ENCODE peak calls at places on chromosomes 11 and 22, in eight cellular contexts. P, Z, K, S, X, I, E and N are unnamed samples.

GRCh38 chr22:44307509-44308169 is 5.1 kb downstream of the SHISAL1 start:
- DNase-seq in X (no peak), K (no peak), E (no peak), Z (no peak), P (no peak), I (no peak), S (no peak), N (no peak)

GRCh38 chr11:77654770-77655434 is 17.3 kb upstream of the CLNS1A start:
- DNase-seq in Z (no peak), I (no peak), E (no peak), X (no peak), P (no peak), S (no peak), K (no peak), N (no peak)

GRCh38 chr11:77868744-77869143 is 47.8 kb downstream of the AAMDC start:
- DNase-seq in X (no peak), I (no peak), E (no peak), Z (no peak), S (no peak), K (no peak), P (no peak), N (no peak)

GRCh38 chr11:68764746-68765145 is 13.4 kb upstream of the TESMIN start:
- DNase-seq in I (no peak), P (no peak), K (no peak), Z (no peak), X (no peak), S (no peak), E (no peak), N (no peak)

GRCh38 chr11:132595711-132596111 is 936.6 kb downstream of the OPCML start:
- DNase-seq in E (no peak), P (no peak), K (no peak), I (no peak), S (no peak), Z (no peak), X (peak), N (no peak)

GRCh38 chr11:92109476-92109875 is 115.1 kb upstream of the FAT3 start:
- DNase-seq in X (no peak), E (no peak), Z (no peak), S (no peak), P (no peak), K (no peak), I (no peak), N (no peak)

GRCh38 chr22:44871782-44872181 is 119.4 kb downstream of the ARHGAP8 start:
- DNase-seq in K (no peak), S (no peak), I (no peak), P (no peak), X (no peak), Z (no peak), E (no peak), N (no peak)

GRCh38 chr11:12174145-12175143 is 64.1 kb downstream of the MICAL2 start:
- DNase-seq in P (no peak), X (peak), E (no peak), K (no peak), I (no peak), Z (no peak), S (no peak), N (no peak)

GRCh38 chr11:117229931-117230285 is 2.0 kb downstream of the PCSK7 start:
- DNase-seq in Z (no peak), S (no peak), E (no peak), P (no peak), I (no peak), X (no peak), K (no peak), N (no peak)
- H3K4me3 ChIP-seq in Z (no peak), S (no peak), E (no peak), P (no peak), I (peak), X (no peak), K (no peak), N (no peak)

GRCh38 chr11:79227732-79228416 is 213.0 kb downstream of the TENM4 start:
- DNase-seq in K (no peak), X (no peak), Z (no peak), I (no peak), P (no peak), S (no peak), E (no peak), N (no peak)
- TF ChIP-seq CTCF in K (no peak), X (peak), Z (peak), I (no peak), P (no peak), S (no peak), E (no peak), N (no peak)

DNA sequence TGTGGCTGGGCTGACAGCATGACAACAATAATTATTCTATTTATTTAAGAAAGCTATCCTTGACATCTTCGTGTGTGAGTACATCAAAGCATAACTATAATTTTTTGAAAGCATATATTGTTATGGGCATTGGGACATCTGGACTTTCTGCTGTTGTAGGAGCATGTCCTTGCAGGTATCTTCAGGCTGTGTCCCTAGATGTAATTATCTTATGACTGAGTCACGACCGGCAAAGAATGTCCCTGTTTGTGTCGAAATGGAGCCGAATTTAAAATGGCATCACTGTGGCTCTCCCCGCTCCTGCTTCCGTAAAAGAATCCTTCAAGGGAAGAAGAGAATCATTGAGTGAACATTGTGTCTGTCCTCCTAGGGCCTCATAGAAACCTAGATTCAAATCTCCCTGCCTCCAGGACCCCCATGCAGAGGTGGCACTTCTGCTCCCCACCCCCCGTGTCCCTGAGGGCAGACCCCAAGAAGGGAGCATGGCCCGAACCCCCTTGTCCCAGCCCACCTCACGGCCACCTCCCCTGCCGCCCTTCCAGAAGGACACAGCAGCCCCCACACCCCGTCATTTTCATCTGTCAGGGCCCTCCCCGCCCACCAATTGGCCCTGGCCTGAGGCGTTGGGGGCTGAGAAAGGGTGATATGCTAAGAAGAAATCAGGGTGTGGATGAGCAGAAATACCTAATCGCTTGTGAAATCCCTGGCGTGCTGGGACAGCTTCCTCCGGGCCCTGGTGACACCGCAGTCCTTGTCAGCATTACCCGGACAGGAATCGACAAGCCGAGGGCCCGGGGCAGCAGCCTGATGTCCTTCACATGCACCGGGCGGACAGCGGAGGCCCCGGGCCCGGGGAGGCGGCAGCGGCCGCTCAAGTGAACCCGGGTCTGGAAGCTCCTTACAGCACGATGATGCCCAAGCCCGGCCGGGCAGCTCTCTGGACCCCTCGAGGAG is 48.6 kb upstream of the SLC22A12 start:
- DNase-seq in X (no peak), P (no peak), S (peak), E (no peak), Z (no peak), K (no peak), I (peak), N (no peak)
- H3K4me3 ChIP-seq in X (no peak), P (no peak), S (no peak), E (no peak), Z (no peak), K (no peak), I (no peak), N (no peak)

GRCh38 chr11:107009190-107009589 is 9.1 kb downstream of the GUCY1A2 start:
- DNase-seq in S (no peak), K (no peak), P (no peak), E (no peak), Z (no peak), X (no peak), I (no peak), N (no peak)
- TF ChIP-seq CTCF in S (no peak), K (no peak), P (no peak), E (peak), Z (no peak), X (peak), I (no peak), N (no peak)

GRCh38 chr11:73218830-73219215 is 742 bp downstream of the P2RY2 start:
- DNase-seq in X (no peak), K (no peak), I (no peak), S (no peak), P (no peak), E (no peak), Z (no peak), N (no peak)
- H3K4me3 ChIP-seq in X (peak), K (peak), I (peak), S (peak), P (peak), E (peak), Z (no peak), N (peak)

GRCh38 chr11:59102259-59102765 is 4.7 kb upstream of the FAM111B start:
- DNase-seq in Z (no peak), S (peak), P (peak), K (peak), E (no peak), I (peak), X (peak), N (peak)
- TF ChIP-seq CTCF in Z (peak), S (no peak), P (peak), K (no peak), E (no peak), I (peak), X (peak), N (no peak)

DNA sequence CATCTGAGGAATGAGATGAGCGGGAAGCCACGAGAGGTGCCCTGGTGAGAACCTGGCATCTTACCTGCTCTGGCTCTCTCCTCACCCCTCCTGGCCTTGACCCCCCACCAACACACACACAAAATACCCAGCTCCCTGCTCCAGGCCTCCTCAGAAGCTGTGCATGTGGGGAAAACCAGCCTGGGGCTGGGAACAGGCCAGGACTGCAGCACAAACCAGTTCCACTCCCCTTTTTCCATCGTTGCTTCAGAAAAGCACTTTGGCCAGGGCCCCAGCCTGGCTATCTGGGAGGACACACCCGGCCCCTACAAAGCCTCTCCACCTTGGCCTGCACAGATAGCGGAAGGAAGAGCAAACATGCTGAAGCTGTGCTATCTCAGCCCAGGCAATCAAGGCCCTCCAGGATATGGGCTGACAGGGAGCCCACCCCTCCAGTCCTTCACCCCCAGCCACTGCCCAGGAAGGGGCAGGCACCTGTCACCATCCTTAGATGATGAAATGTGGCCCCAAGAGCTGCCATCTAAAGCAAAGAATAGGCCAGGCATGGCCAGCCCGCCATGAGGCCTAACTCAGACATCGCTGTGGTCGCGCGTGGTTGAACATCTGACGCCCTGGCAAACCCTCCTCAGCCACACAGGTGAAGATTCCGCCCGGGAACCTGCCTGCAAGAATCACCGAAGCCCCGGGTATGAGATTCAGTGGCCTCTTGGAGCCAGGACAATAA is 35.4 kb downstream of the PISD start:
- DNase-seq in X (peak), S (no peak), Z (no peak), P (no peak), I (no peak), K (no peak), E (no peak), N (no peak)
- H3K4me3 ChIP-seq in X (no peak), S (no peak), Z (no peak), P (no peak), I (no peak), K (no peak), E (no peak), N (no peak)